ENCODE peak calls at places on chromosome 12, in nine cellular contexts. U, T, C, Y, F, S, D, E and X are unnamed samples. For H3K36me3, the result is how much of the 10 kb centered on the place peaks cover.

GRCh38 chr12:75712223-75712622 is 200.8 kb upstream of the KRR1 start:
- DNase-seq in S (no peak), U (no peak), D (peak), E (no peak), C (no peak), F (no peak), T (no peak), Y (no peak), X (no peak)

GRCh38 chr12:121916719-121917118 is 1.7 kb upstream of the CFAP251 start:
- DNase-seq in S (no peak), D (no peak), C (no peak), F (no peak), T (peak), U (no peak), Y (peak), E (no peak), X (no peak)

GRCh38 chr12:130440411-130441080 is 102.9 kb downstream of the PIWIL1 start:
- DNase-seq in D (no peak), Y (no peak), E (no peak), F (no peak), S (no peak), T (no peak), C (no peak), U (no peak), X (peak)

GRCh38 chr12:53994691-53995310 is 5.2 kb upstream of the HOXC9 start:
- DNase-seq in F (no peak), U (no peak), S (no peak), E (no peak), Y (no peak), T (no peak), C (no peak), D (no peak), X (no peak)

GRCh38 chr12:9363145-9363544 is 154.9 kb upstream of the PZP start:
- DNase-seq in D (no peak), C (no peak), Y (no peak), F (peak), S (no peak), E (no peak), T (no peak), U (no peak), X (no peak)

GRCh38 chr12:53532026-53532425 is 24.7 kb upstream of the NPFF start:
- DNase-seq in E (no peak), S (no peak), T (no peak), F (no peak), Y (no peak), C (no peak), D (no peak), U (no peak), X (no peak)

GRCh38 chr12:28222081-28222700 is 31.9 kb downstream of the CCDC91 start:
- DNase-seq in T (no peak), F (no peak), S (no peak), E (no peak), D (no peak), U (no peak), C (no peak), Y (no peak), X (no peak)

GRCh38 chr12:52782502-52782901 is 5.4 kb upstream of the KRT76 start:
- DNase-seq in U (no peak), E (no peak), C (no peak), F (no peak), D (no peak), T (no peak), Y (no peak), S (no peak), X (no peak)

GRCh38 chr12:113470871-113471618 is 626 bp downstream of the LHX5 start:
- DNase-seq in F (no peak), U (no peak), C (no peak), T (no peak), S (no peak), E (no peak), Y (no peak), D (no peak), X (no peak)

GRCh38 chr12:12138203-12139154 is 67.7 kb downstream of the BCL2L14 start:
- DNase-seq in S (no peak), T (no peak), E (no peak), U (no peak), D (no peak), Y (no peak), F (no peak), C (no peak), X (no peak)

GRCh38 chr12:28313631-28314030 is 123.4 kb downstream of the CCDC91 start:
- DNase-seq in Y (no peak), E (peak), T (peak), D (no peak), U (no peak), S (no peak), F (no peak), C (no peak), X (no peak)

GRCh38 chr12:108939594-108939993 is 59.7 kb downstream of the DAO start:
- DNase-seq in C (no peak), Y (no peak), D (peak), U (no peak), F (peak), E (peak), S (no peak), T (peak), X (no peak)

GRCh38 chr12:42444192-42444943 is 118.4 kb downstream of the PPHLN1 start:
- DNase-seq in Y (no peak), S (no peak), F (no peak), E (no peak), T (no peak), D (no peak), C (no peak), U (no peak), X (no peak)

GRCh38 chr12:77343291-77343690 is 277.9 kb upstream of the E2F7 start:
- DNase-seq in U (no peak), Y (no peak), D (no peak), C (no peak), E (no peak), F (no peak), T (peak), S (no peak), X (no peak)

GRCh38 chr12:39319180-39319579 is 123.7 kb downstream of the KIF21A start:
- DNase-seq in F (no peak), T (no peak), D (no peak), E (no peak), S (no peak), Y (no peak), U (no peak), C (no peak), X (no peak)

GRCh38 chr12:79006306-79006705 is 141.7 kb downstream of the SYT1 start:
- DNase-seq in F (no peak), Y (no peak), E (no peak), S (no peak), D (no peak), C (no peak), T (peak), U (no peak), X (no peak)

GRCh38 chr12:125056306-125056705 is 8.9 kb upstream of the AACS start:
- DNase-seq in U (no peak), E (no peak), F (no peak), Y (no peak), T (no peak), S (no peak), C (no peak), D (no peak), X (no peak)

GRCh38 chr12:75759842-75760260 is 248.4 kb upstream of the KRR1 start:
- DNase-seq in T (peak), C (no peak), U (no peak), S (no peak), Y (no peak), D (no peak), F (no peak), E (no peak), X (no peak)

GRCh38 chr12:111451232-111451631 is 45.5 kb downstream of the SH2B3 start:
- DNase-seq in E (no peak), C (no peak), U (no peak), S (no peak), T (no peak), F (no peak), D (no peak), Y (no peak), X (no peak)

GRCh38 chr12:85260904-85261303 is 19.1 kb upstream of the ALX1 start:
- DNase-seq in F (no peak), T (no peak), Y (no peak), E (no peak), S (no peak), D (no peak), U (no peak), C (no peak), X (no peak)

GRCh38 chr12:66692986-66693385 is 14.1 kb upstream of the GRIP1 start:
- DNase-seq in E (no peak), S (no peak), C (no peak), Y (no peak), U (no peak), F (no peak), T (no peak), D (no peak), X (no peak)

GRCh38 chr12:66684222-66684621 is 5.3 kb upstream of the GRIP1 start:
- DNase-seq in E (no peak), D (no peak), Y (no peak), S (no peak), U (no peak), C (no peak), F (no peak), T (no peak), X (no peak)

GRCh38 chr12:66692170-66692569 is 13.3 kb upstream of the GRIP1 start:
- DNase-seq in D (no peak), F (no peak), Y (no peak), E (no peak), T (no peak), U (no peak), S (no peak), C (no peak), X (no peak)

GRCh38 chr12:66693901-66694513 is 15.1 kb upstream of the GRIP1 start:
- DNase-seq in F (peak), E (no peak), S (no peak), D (peak), Y (no peak), C (peak), T (peak), U (no peak), X (no peak)

DNA sequence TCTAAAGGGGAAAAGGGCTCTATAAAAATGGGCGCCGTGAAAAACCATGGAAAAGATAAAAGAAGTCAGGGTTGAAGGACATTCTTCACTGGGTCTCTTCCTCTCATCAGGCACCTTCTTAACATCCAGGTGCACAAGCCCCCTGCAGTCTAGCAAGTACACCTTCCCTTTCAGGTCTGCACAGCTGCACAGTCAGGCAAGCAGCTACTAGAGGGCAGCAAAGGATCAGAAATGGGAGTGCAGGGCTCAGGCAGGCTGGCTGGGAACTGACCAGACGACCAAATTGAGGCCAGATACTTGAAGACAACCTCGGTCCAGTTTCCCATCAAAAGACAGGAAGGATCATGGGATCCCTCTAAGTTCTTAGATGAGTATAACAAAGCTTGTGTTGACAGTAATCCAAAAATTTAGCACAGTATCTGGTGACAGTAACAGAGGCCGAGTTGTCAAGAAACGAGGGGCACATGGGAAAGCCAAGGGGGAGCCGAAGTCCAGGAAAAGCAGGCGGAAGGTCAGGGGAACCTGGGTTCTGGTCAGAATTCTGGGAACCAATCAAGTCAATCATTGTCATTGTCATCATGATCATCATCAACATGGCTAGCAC is 10.1 kb upstream of the GRIP1 start:
- DNase-seq in D (peak), C (peak), Y (no peak), U (peak), F (no peak), S (no peak), T (peak), E (no peak), X (no peak)
- TF ChIP-seq CTCF in D (peak), C (peak), Y (peak), U (peak), F (peak), S (peak), T (peak), E (peak), X (no peak)

DNA sequence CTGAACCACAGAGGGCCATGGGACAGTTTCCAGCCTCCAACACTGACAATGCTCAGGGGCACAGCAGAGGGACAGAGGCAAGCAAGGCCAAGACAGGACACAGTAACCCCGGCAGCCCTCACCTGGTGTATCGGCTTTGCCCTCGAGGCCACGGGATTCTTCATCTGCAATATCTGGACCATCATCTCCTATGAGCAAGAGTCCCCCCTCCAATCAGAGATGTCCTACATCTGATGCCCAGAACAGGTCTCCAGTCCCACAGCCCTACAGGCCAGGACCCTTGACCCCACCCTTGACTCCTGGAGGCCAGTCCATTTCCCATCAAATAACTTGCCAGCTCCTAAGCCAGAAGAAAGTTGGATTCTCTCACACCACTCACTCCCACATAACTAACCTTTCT is 17.4 kb downstream of the KMT2D start:
- DNase-seq in S (no peak), U (no peak), D (no peak), Y (no peak), E (no peak), F (no peak), T (no peak), C (no peak), X (no peak)
- H3K36me3 ChIP-seq in S (half or more), U (half or more), D (half or more), Y (under half), E (half or more), F (half or more), T (half or more), C (half or more), X (half or more)

DNA sequence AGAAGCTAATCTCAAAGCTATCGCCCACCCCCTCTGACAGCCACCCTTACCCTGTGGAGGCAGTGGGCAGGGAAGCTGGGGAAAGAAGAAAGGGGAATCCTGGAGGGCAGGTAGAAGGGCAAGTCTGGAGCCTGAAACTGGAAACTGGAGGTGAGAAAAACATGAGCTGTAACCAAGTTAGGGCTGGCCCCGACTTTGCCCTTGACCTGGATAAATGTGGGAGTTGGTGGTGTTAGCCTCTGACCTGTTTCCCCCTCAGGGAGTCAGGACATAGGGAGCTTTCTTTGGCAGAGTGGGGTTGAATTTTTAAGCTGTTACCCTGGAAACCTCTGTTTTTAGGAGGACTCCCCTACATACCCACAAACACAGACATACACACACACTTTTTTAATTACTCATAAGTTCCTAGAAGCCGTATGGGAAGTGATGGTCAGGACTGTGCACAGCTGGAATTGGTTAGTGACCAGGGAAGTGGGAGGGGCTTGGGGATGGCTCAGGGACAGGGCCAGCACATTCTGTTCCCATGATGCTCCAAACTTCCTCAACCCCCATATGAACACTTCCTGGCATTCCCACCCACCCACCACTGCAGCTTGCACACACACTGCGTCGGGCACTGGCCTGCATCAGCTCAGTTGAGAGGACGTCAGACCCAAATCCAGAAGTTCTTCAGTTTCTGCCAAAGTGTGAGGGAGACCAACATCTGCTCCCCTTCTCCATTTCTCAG is 5.0 kb upstream of the MMP19 start:
- DNase-seq in Y (peak), U (peak), F (no peak), T (peak), D (peak), E (peak), C (peak), S (peak), X (peak)
- TF ChIP-seq POLR2A in Y (peak), U (peak), F (no peak), T (peak), D (no peak), E (peak), C (peak), S (peak), X (peak)

DNA sequence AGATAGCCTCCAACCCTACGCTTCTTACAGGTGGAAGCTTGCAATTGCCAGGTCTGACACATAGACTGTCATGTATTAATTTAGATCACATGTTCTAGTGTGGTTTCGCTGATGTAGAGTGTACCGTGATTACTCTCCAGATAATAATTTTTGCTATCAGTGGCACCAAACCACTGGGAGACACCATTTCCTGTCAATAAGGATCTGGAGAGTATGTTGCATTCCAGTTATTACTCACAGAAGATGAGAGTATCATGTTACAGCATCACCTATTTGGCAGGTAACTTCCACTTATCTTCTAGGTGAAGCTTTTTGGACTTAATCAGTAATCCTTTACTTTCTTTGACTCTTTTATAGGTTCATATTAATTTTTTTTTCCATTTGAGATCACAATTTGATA is 147.2 kb downstream of the HELB start:
- DNase-seq in S (no peak), C (no peak), D (no peak), Y (no peak), F (no peak), E (no peak), T (no peak), U (no peak), X (no peak)
- TF ChIP-seq CTCF in S (no peak), C (no peak), D (no peak), Y (no peak), F (no peak), E (no peak), T (no peak), U (no peak), X (no peak)

GRCh38 chr12:123030686-123031085 is 50.2 kb downstream of the ARL6IP4 start:
- DNase-seq in F (no peak), Y (no peak), D (no peak), E (no peak), S (no peak), U (no peak), C (no peak), T (no peak), X (no peak)
- H3K36me3 ChIP-seq in F (under half), Y (under half), D (under half), E (under half), S (half or more), U (under half), C (under half), T (under half), X (under half)

DNA sequence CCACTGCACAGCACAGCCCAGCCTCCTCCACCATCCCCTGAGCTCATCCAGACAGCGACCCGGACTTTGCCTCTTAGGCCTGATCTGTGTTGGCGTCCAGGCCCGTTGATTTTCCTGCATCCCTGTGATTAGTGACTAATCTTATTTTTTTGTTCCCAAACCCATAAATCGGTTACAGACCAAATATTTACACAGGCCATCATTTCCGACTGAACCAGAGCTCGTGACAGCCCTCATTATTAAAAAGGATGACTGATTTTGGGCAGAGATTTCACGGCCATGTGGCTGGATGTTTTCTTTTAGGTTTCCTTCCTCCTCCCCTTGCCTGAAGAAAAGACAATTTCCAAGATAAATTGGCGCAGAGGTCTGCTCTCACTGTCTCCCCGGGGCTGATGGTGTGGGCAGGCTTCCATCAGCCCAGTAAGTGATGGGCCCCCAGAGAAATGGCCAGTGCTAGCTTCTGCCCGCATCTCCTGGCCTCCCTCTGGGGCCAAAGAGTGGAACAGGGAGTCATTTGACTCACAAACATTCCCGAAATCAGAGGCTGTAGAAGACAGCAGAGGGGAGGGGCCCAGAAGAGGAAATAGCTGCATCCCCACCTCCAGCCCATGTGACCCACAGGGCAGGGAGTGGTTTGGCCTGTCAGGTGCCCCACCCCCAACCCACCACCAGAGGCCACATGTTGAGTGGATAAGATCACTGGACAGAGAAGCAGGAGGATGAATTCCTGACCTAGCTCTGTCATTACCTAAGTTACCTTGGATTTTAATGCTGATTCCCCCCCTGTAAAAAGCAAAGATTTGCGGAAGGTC is 283.5 kb downstream of the KSR2 start:
- DNase-seq in C (peak), T (no peak), D (peak), S (no peak), Y (peak), F (no peak), E (peak), U (peak), X (peak)
- TF ChIP-seq POLR2A in C (peak), T (no peak), D (no peak), S (no peak), Y (no peak), F (no peak), E (no peak), U (no peak), X (no peak)

GRCh38 chr12:126668961-126669360 is 1598.0 kb upstream of the TMEM132C start:
- DNase-seq in E (no peak), C (no peak), U (no peak), Y (no peak), S (no peak), F (no peak), D (no peak), T (no peak), X (no peak)

GRCh38 chr12:126667340-126667739 is 1599.6 kb upstream of the TMEM132C start:
- DNase-seq in F (no peak), Y (no peak), D (no peak), E (no peak), C (no peak), S (no peak), T (no peak), U (no peak), X (no peak)

GRCh38 chr12:126668538-126668937 is 1598.4 kb upstream of the TMEM132C start:
- DNase-seq in C (no peak), Y (no peak), D (no peak), S (no peak), F (no peak), T (no peak), E (no peak), U (no peak), X (no peak)

GRCh38 chr12:126663304-126664094 is 1598.3 kb downstream of the AACS start:
- DNase-seq in S (no peak), T (no peak), E (no peak), C (peak), U (no peak), Y (no peak), F (no peak), D (peak), X (no peak)
- TF ChIP-seq CTCF in S (no peak), T (no peak), E (no peak), C (peak), U (no peak), Y (no peak), F (no peak), D (no peak), X (no peak)

GRCh38 chr12:57515468-57515933 is 4.8 kb downstream of the DDIT3 start:
- DNase-seq in Y (no peak), C (no peak), S (no peak), D (no peak), E (no peak), U (no peak), F (no peak), T (no peak), X (no peak)
- H3K36me3 ChIP-seq in Y (under half), C (under half), S (half or more), D (under half), E (half or more), U (under half), F (under half), T (half or more), X (half or more)